ENCODE peak calls at places on chromosomes 4 and X, in five cellular contexts. V is mucosa of descending colon; R is aorta; Y is activated CD4-positive, alpha-beta T cell treated with anti-CD3 and anti-CD28 coated beads for 36 hours; P is PC-3. T is an unnamed sample.

GRCh38 chrX:150873616-150874015 is 24.9 kb downstream of the CD99L2 start:
- ATAC-seq in V (peak), R (peak), Y (peak), P (peak), T (peak)

GRCh38 chr4:123819362-123820035 is 422.9 kb downstream of the SPRY1 start:
- ATAC-seq in V (no peak), R (no peak), Y (no peak), P (peak), T (peak)

GRCh38 chr4:17787315-17787714 is 5.9 kb upstream of the FAM184B start:
- ATAC-seq in V (no peak), R (no peak), Y (peak), P (peak), T (no peak)

GRCh38 chr4:123776267-123776666 is 379.7 kb downstream of the SPRY1 start:
- ATAC-seq in V (no peak), R (no peak), Y (peak), P (no peak), T (no peak)

GRCh38 chr4:123298798-123299197 is 97.8 kb upstream of the SPRY1 start:
- ATAC-seq in V (no peak), R (no peak), Y (no peak), P (no peak), T (no peak)

GRCh38 chr4:3013839-3014350 is 50.5 kb downstream of the GRK4 start:
- ATAC-seq in V (peak), R (no peak), Y (peak), P (no peak), T (no peak)

GRCh38 chr4:175298119-175298518 is 380.0 kb downstream of the ADAM29 start:
- ATAC-seq in V (no peak), R (no peak), Y (no peak), P (no peak), T (no peak)

GRCh38 chr4:99624141-99624719 is 33.4 kb downstream of the C4orf54 start:
- ATAC-seq in V (peak), R (no peak), Y (peak), P (no peak), T (no peak)

GRCh38 chr4:130044788-130045531 is 949.0 kb downstream of the C4orf33 start:
- ATAC-seq in V (no peak), R (no peak), Y (no peak), P (no peak), T (no peak)

GRCh38 chr4:112916868-112917267 is 132.6 kb upstream of the ANK2 start:
- ATAC-seq in V (no peak), R (no peak), Y (no peak), P (no peak), T (no peak)